ENCODE peak calls at places on chromosome 1, in five cellular contexts. M is left cardiac atrium; B is stimulated activated naive B cell treated with anti-CD40 and anti-IgM and Interleukin-4, amounts not matched to agents 10 μg/mL and 1 μg/mL and 100 μg/mL, for 72 hours; D is activated CD8-positive, alpha-beta T cell treated with anti-CD3 and anti-CD28 coated beads, Interleukin-2, amount 10 ng/mL, durations not matched to agents 7 days and 5 days; K is effector memory CD8-positive, alpha-beta T cell. Y is an unnamed sample.

GRCh38 chr1:35931424-35932157 is 686 bp downstream of the AGO3 start:
- ATAC-seq in B (peak), K (no peak), M (peak), D (peak), Y (peak)

GRCh38 chr1:16120411-16120810 is 35.5 kb downstream of the EPHA2 start:
- ATAC-seq in B (no peak), M (no peak), D (no peak), K (no peak), Y (no peak)

GRCh38 chr1:80155371-80155770 is 1148.8 kb upstream of the ADGRL4 start:
- ATAC-seq in K (no peak), B (no peak), M (no peak), D (no peak), Y (no peak)

GRCh38 chr1:179591253-179591591 is 410 bp upstream of the TDRD5 start:
- ATAC-seq in K (no peak), M (no peak), D (no peak), B (no peak), Y (no peak)

GRCh38 chr1:112923234-112923955 is 32.6 kb downstream of the SLC16A1 start:
- ATAC-seq in K (no peak), D (no peak), B (no peak), M (no peak), Y (no peak)

GRCh38 chr1:47906009-47906432 is 91.2 kb downstream of the TRABD2B start:
- ATAC-seq in K (no peak), D (no peak), M (peak), B (no peak), Y (no peak)

GRCh38 chr1:94773931-94774422 is 46.2 kb upstream of the SLC44A3 start:
- ATAC-seq in D (no peak), B (no peak), M (no peak), K (no peak), Y (no peak)

GRCh38 chr1:176617881-176618280 is 154.9 kb downstream of the PAPPA2 start:
- ATAC-seq in D (no peak), M (no peak), K (no peak), B (no peak), Y (no peak)

GRCh38 chr1:224922404-224923164 is 6.9 kb upstream of the DNAH14 start:
- ATAC-seq in K (no peak), D (peak), B (peak), M (peak), Y (peak)

GRCh38 chr1:93620841-93621210 is 60.8 kb downstream of the BCAR3 start:
- ATAC-seq in B (no peak), M (no peak), K (no peak), D (no peak), Y (no peak)

GRCh38 chr1:14677291-14677690 is 78.8 kb downstream of the KAZN start:
- ATAC-seq in K (no peak), D (no peak), B (no peak), M (peak), Y (no peak)

GRCh38 chr1:56686171-56686570 is 41.1 kb downstream of the PRKAA2 start:
- ATAC-seq in B (no peak), D (no peak), M (no peak), K (no peak), Y (no peak)